ENCODE peak calls at places on chromosomes 4 and X, in nine cellular contexts. X, M, Q, W, D, N, H, L and P are unnamed samples.
A peak's percentile ranks its signal among the peaks of the same experiment; 100 is the strongest.

GRCh38 chrX:39936886-39937770 is 160.6 kb downstream of the BCOR start:
- DNase-seq in X (no peak), M (no peak), Q (no peak), W (no peak), D (no peak), N (no peak), H (peak; percentile 14), L (no peak), P (no peak)

GRCh38 chr4:93152461-93152860 is 676.1 kb upstream of the ATOH1 start:
- DNase-seq in X (no peak), M (no peak), Q (no peak), W (no peak), D (no peak), N (no peak), H (no peak), L (no peak), P (no peak)

GRCh38 chr4:56732301-56732700 is 51.2 kb upstream of the HOPX start:
- DNase-seq in X (no peak), M (no peak), Q (no peak), W (no peak), D (no peak), N (no peak), H (no peak), L (no peak), P (no peak)

GRCh38 chr4:112563431-112564200 is 47.6 kb upstream of the NEUROG2 start:
- DNase-seq in X (peak; percentile 70), M (no peak), Q (no peak), W (no peak), D (no peak), N (no peak), H (no peak), L (no peak), P (no peak)

GRCh38 chr4:7059673-7060072 is 8.2 kb downstream of the GRPEL1 start:
- DNase-seq in X (no peak), M (no peak), Q (no peak), W (no peak), D (no peak), N (no peak), H (no peak), L (no peak), P (no peak)

GRCh38 chr4:123418486-123418931 is 21.9 kb downstream of the SPRY1 start:
- DNase-seq in X (peak; percentile 93), M (no peak), Q (no peak), W (peak; percentile 50), D (no peak), N (peak; percentile 85), H (no peak), L (no peak), P (no peak)

GRCh38 chr4:186298034-186298647 is 32.2 kb downstream of the F11 start:
- DNase-seq in X (no peak), M (no peak), Q (no peak), W (no peak), D (no peak), N (no peak), H (no peak), L (no peak), P (no peak)

GRCh38 chrX:136880003-136880451 is 498 bp downstream of the RBMX start:
- DNase-seq in X (peak; percentile 48), M (peak; percentile 32), Q (peak; percentile 51), W (peak; percentile 22), D (peak; percentile 44), N (no peak), H (peak; percentile 59), L (peak; percentile 63), P (peak; percentile 15)

GRCh38 chrX:106894392-106894909 is 8.7 kb downstream of the RIPPLY1 start:
- DNase-seq in X (peak; percentile 78), M (peak; percentile 38), Q (peak; percentile 48), W (peak; percentile 86), D (peak; percentile 46), N (peak; percentile 40), H (peak; percentile 56), L (peak; percentile 62), P (no peak)

GRCh38 chr4:48120132-48120531 is 13.9 kb downstream of the TXK start:
- DNase-seq in X (no peak), M (no peak), Q (no peak), W (no peak), D (no peak), N (no peak), H (no peak), L (no peak), P (no peak)

GRCh38 chr4:109803924-109804571 is 2.2 kb upstream of the CFI start:
- DNase-seq in X (peak; percentile 77), M (no peak), Q (no peak), W (peak; percentile 23), D (no peak), N (peak; percentile 45), H (peak; percentile 25), L (no peak), P (no peak)

GRCh38 chrX:107654778-107655761 is 26.8 kb downstream of the PRPS1 start:
- DNase-seq in X (peak; percentile 85), M (peak; percentile 68), Q (peak; percentile 45), W (peak; percentile 88), D (peak; percentile 71), N (peak; percentile 54), H (peak; percentile 73), L (peak; percentile 80), P (peak; percentile 50)

GRCh38 chr4:1628892-1629703 is 55.0 kb downstream of the FAM53A start:
- DNase-seq in X (peak; percentile 88), M (peak; percentile 75), Q (peak; percentile 74), W (peak; percentile 73), D (peak; percentile 77), N (peak; percentile 65), H (peak; percentile 63), L (peak; percentile 87), P (peak; percentile 37)

GRCh38 chr4:97938141-97938540 is 205.1 kb downstream of the STPG2 start:
- DNase-seq in X (peak; percentile 92), M (no peak), Q (no peak), W (no peak), D (no peak), N (no peak), H (no peak), L (peak; percentile 29), P (no peak)

GRCh38 chrX:2967998-2968909 is 38.1 kb upstream of the ARSH start:
- DNase-seq in X (peak; percentile 34), M (no peak), Q (no peak), W (no peak), D (no peak), N (no peak), H (peak; percentile 7), L (peak; percentile 56), P (no peak)

GRCh38 chrX:11349661-11350337 is 56.6 kb downstream of the AMELX start:
- DNase-seq in X (no peak), M (no peak), Q (no peak), W (no peak), D (no peak), N (no peak), H (no peak), L (no peak), P (no peak)

GRCh38 chr4:53362093-53362492 is 3.8 kb downstream of the SCFD2 start:
- DNase-seq in X (no peak), M (no peak), Q (no peak), W (no peak), D (no peak), N (no peak), H (no peak), L (no peak), P (no peak)
- H3K4me3 ChIP-seq in X (no peak overlapping the region), M (no peak overlapping the region), Q (no peak overlapping the region), W (no peak overlapping the region), D (no peak overlapping the region), N (no peak overlapping the region), H (no peak overlapping the region), L (no peak overlapping the region), P (no peak overlapping the region)

GRCh38 chr4:164212714-164213113 is 541.2 kb upstream of the SMIM31 start:
- DNase-seq in X (no peak), M (no peak), Q (no peak), W (no peak), D (no peak), N (no peak), H (no peak), L (no peak), P (no peak)

GRCh38 chr4:164212134-164212533 is 541.8 kb upstream of the SMIM31 start:
- DNase-seq in X (no peak), M (no peak), Q (no peak), W (no peak), D (no peak), N (no peak), H (no peak), L (no peak), P (no peak)

GRCh38 chr4:164215113-164215741 is 538.7 kb upstream of the SMIM31 start:
- DNase-seq in X (peak; percentile 3), M (no peak), Q (no peak), W (no peak), D (no peak), N (no peak), H (no peak), L (no peak), P (no peak)

GRCh38 chr4:164207460-164207859 is 546.5 kb upstream of the SMIM31 start:
- DNase-seq in X (no peak), M (no peak), Q (no peak), W (no peak), D (no peak), N (no peak), H (no peak), L (no peak), P (no peak)

DNA sequence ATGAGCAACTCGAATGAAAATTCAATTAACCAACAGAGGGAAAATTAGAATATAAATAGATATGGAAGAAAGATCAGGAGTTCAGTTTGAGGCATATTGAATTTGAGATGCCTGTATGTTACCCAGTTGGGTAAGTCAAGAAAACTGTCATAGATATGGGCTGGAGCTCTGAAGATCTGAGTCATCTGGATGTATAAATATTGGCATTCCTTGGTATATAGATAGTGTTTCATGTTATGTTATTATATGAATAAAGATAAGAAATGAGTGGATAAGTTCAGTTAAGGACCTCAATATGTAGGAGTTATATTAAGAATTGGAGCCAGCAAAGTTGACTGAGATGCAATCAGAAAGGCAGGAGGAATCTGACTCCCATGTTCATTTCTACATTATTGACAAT is 543.6 kb upstream of the SMIM31 start:
- DNase-seq in X (no peak), M (no peak), Q (no peak), W (no peak), D (no peak), N (no peak), H (no peak), L (no peak), P (no peak)
- H3K27ac ChIP-seq in X (no peak overlapping the region), M (no peak overlapping the region), Q (no peak overlapping the region), W (no peak overlapping the region), D (no peak overlapping the region), N (no peak overlapping the region), H (no peak overlapping the region), L (no peak overlapping the region), P (no peak overlapping the region)

GRCh38 chr4:84341559-84341958 is 157.5 kb downstream of the NKX6-1 start:
- DNase-seq in X (peak; percentile 13), M (no peak), Q (no peak), W (no peak), D (no peak), N (no peak), H (no peak), L (no peak), P (no peak)
- H3K4me1 ChIP-seq in X (no peaks in the 10 kb centered on the region), M (no peaks in the 10 kb centered on the region), Q (no peaks in the 10 kb centered on the region), W (peaks cover 10% of the 10 kb centered on the region), D (no peaks in the 10 kb centered on the region), N (no peaks in the 10 kb centered on the region), H (no peaks in the 10 kb centered on the region), L (no peaks in the 10 kb centered on the region), P (no peaks in the 10 kb centered on the region)

DNA sequence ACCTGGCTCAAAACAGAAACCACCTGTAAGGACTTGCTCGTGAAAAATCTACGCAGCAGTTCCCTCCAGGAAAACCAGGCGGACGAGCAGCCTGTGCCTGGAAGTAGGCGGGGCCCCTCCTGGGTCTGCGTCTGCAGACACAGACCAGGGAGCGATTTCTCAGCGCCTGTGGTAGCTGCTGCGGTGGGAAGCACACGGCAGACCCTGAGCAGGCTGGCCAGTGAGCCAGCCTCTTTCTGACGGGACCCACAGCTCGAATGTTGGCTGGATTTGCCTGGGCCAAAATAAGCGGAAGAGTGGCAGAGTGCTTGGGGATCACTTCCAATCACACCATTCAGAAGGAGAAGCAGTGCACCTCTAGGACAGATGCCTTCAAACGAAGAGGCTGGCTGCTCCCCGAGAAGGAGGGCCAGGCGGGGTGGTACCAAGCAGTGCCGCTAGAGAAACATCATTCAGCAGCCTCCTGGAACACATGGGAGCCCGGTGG is 86.0 kb downstream of the GATB start:
- DNase-seq in X (peak; percentile 84), M (no peak), Q (peak; percentile 70), W (peak; percentile 78), D (peak; percentile 63), N (no peak), H (no peak), L (peak; percentile 74), P (no peak)
- H3K4me3 ChIP-seq in X (peak overlapping the region; percentile 53), M (no peak overlapping the region), Q (peak overlapping the region; percentile 27), W (no peak overlapping the region), D (peak overlapping the region; percentile 39), N (no peak overlapping the region), H (no peak overlapping the region), L (no peak overlapping the region), P (no peak overlapping the region)